ENCODE peak calls at places on chromosomes 2 and 18, in five cellular contexts. Z is CD8-positive, alpha-beta T cell; M is HAP-1; V is right lobe of liver; H is esophagus squamous epithelium. D is an unnamed sample. For H3K4me1, the result is how much of the 10 kb centered on the place peaks cover.

GRCh38 chr18:56351911-56352502 is 286.4 kb downstream of the TXNL1 start:
- DNase-seq in Z (no peak), M (no peak), V (no peak), H (no peak), D (no peak)

GRCh38 chr2:176428943-176429469 is 159.8 kb downstream of the MTX2 start:
- DNase-seq in Z (no peak), M (no peak), V (no peak), H (no peak), D (no peak)

GRCh38 chr2:150619607-150620330 is 132.3 kb upstream of the RND3 start:
- DNase-seq in Z (no peak), M (no peak), V (no peak), H (no peak), D (no peak)

GRCh38 chr2:241575624-241576292 is 17.2 kb downstream of the BOK start:
- DNase-seq in Z (no peak), M (no peak), V (peak), H (no peak), D (no peak)

GRCh38 chr2:134539946-134540345 is 178.9 kb downstream of the TMEM163 start:
- DNase-seq in Z (no peak), M (no peak), V (no peak), H (no peak), D (no peak)

GRCh38 chr2:166104084-166104483 is 23.7 kb downstream of the SCN1A start:
- DNase-seq in Z (no peak), M (no peak), V (no peak), H (no peak), D (no peak)

GRCh38 chr2:3111267-3111666 is 266.4 kb downstream of the EIPR1 start:
- DNase-seq in Z (no peak), M (no peak), V (no peak), H (no peak), D (no peak)

GRCh38 chr2:217248312-217248935 is 388.6 kb upstream of the TNP1 start:
- DNase-seq in Z (no peak), M (peak), V (no peak), H (no peak), D (peak)

GRCh38 chr2:142502402-142502801 is 371.6 kb upstream of the LRP1B start:
- DNase-seq in Z (no peak), M (no peak), V (no peak), H (no peak), D (no peak)

GRCh38 chr2:55771612-55772011 is 78.0 kb upstream of the PNPT1 start:
- DNase-seq in Z (no peak), M (no peak), V (no peak), H (no peak), D (no peak)

GRCh38 chr2:239316562-239317465 is 84.0 kb downstream of the HDAC4 start:
- DNase-seq in Z (no peak), M (no peak), V (peak), H (no peak), D (no peak)

GRCh38 chr2:97979894-97980293 is 15.9 kb downstream of the TMEM131 start:
- DNase-seq in Z (no peak), M (no peak), V (no peak), H (no peak), D (no peak)

GRCh38 chr2:6083131-6083530 is 390.9 kb downstream of the SOX11 start:
- DNase-seq in Z (no peak), M (no peak), V (no peak), H (no peak), D (no peak)

GRCh38 chr2:85255813-85256581 is 71.8 kb downstream of the TGOLN2 start:
- DNase-seq in Z (no peak), M (peak), V (no peak), H (no peak), D (no peak)

GRCh38 chr2:55061534-55062344 is 11.5 kb upstream of the RTN4 start:
- DNase-seq in Z (no peak), M (no peak), V (no peak), H (no peak), D (peak)

GRCh38 chr2:180614776-180615175 is 365.6 kb upstream of the UBE2E3 start:
- DNase-seq in Z (no peak), M (no peak), V (no peak), H (no peak), D (no peak)

GRCh38 chr2:230738924-230739323 is 26.3 kb downstream of the CAB39 start:
- DNase-seq in Z (no peak), M (no peak), V (no peak), H (no peak), D (no peak)

GRCh38 chr2:45890819-45891218 is 239.3 kb downstream of the PRKCE start:
- DNase-seq in Z (peak), M (no peak), V (no peak), H (no peak), D (no peak)

GRCh38 chr2:45888641-45889040 is 237.2 kb downstream of the PRKCE start:
- DNase-seq in Z (no peak), M (no peak), V (no peak), H (no peak), D (no peak)

GRCh38 chr2:45889620-45890019 is 238.1 kb downstream of the PRKCE start:
- DNase-seq in Z (no peak), M (no peak), V (no peak), H (no peak), D (no peak)

GRCh38 chr2:45889053-45889452 is 237.6 kb downstream of the PRKCE start:
- DNase-seq in Z (peak), M (peak), V (no peak), H (no peak), D (no peak)

GRCh38 chr2:45890094-45890646 is 238.7 kb downstream of the PRKCE start:
- DNase-seq in Z (no peak), M (no peak), V (no peak), H (no peak), D (no peak)
- H3K4me1 ChIP-seq in Z (under half), M (under half), V (under half), H (under half), D (under half)

DNA sequence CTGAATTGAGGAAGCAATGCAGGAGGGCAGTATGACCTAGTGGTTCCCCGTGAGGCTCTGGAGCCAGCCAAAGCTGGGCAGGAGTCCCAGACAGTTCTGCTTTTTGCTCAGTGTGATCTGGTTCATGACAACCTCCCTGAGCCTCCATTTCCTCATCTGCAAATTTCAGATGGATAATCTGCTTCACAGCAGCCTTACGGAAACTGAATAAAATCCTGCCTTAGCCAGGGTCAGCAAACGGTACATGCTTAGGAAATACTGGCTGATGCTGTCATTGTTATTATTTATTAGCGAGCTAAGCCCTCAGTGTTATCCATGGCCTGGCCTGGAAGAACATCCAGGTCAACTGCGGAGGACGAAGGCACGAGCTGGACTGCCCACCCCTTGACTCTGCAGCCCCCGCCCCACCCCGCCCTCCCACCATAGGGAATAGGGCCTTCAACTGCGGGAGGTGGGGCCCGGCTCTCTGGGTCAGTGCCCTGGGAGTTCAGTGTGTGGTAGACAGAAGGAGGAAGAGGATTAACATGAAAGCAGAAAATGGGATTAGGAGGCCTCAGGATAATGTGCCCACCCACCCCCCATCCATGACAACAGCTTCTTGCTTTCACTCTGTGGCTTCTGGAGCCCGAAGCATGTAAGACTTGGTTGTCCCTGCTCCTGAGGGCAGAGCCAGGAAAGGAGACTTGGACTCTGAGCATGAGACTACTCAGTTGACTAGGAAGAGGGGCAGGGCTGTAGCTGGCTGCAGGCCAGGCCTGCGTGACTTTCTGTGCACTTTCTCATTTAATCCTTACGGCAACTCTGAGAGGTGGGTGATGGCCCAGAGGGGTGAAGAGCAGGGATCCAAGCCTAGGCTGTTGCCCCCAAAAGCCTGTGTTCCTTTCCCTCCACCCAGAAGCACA is 13.1 kb downstream of the PKDCC start:
- DNase-seq in Z (no peak), M (peak), V (no peak), H (no peak), D (no peak)
- H3K4me1 ChIP-seq in Z (under half), M (under half), V (under half), H (under half), D (under half)

GRCh38 chr18:48785686-48786470 is 164.9 kb downstream of the SMAD7 start:
- DNase-seq in Z (no peak), M (no peak), V (peak), H (no peak), D (no peak)

GRCh38 chr18:48784654-48785053 is 166.1 kb downstream of the SMAD7 start:
- DNase-seq in Z (no peak), M (no peak), V (no peak), H (no peak), D (no peak)

GRCh38 chr18:48783616-48784520 is 166.9 kb downstream of the SMAD7 start:
- DNase-seq in Z (no peak), M (no peak), V (no peak), H (no peak), D (no peak)

GRCh38 chr18:48786621-48787522 is 163.9 kb downstream of the SMAD7 start:
- DNase-seq in Z (no peak), M (no peak), V (peak), H (no peak), D (no peak)

GRCh38 chr18:48785091-48785614 is 165.6 kb downstream of the SMAD7 start:
- DNase-seq in Z (no peak), M (no peak), V (peak), H (no peak), D (no peak)
- H3K4me1 ChIP-seq in Z (under half), M (under half), V (under half), H (under half), D (under half)

DNA sequence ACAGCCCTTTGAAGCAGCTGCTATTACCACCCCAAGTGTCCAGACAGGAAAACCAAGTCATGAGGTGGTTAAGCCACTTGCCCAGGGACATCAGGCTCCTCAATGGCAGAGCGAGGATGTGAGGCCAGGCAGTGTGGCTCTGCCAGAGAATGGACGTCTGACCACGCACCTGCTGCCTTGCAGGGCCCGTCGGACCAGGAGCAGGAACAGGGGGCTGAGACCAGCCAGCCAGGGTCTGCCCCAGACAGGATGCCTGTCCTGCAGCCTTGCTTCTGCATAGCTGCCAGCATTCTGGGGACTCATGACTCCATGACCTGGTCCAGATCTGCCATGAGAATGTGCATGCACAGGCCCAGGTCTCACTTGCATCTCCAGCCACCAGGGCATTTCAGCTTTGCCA is 52.0 kb downstream of the BCL2L11 start:
- DNase-seq in Z (no peak), M (no peak), V (no peak), H (no peak), D (no peak)
- H3K4me1 ChIP-seq in Z (under half), M (under half), V (under half), H (under half), D (under half)

DNA sequence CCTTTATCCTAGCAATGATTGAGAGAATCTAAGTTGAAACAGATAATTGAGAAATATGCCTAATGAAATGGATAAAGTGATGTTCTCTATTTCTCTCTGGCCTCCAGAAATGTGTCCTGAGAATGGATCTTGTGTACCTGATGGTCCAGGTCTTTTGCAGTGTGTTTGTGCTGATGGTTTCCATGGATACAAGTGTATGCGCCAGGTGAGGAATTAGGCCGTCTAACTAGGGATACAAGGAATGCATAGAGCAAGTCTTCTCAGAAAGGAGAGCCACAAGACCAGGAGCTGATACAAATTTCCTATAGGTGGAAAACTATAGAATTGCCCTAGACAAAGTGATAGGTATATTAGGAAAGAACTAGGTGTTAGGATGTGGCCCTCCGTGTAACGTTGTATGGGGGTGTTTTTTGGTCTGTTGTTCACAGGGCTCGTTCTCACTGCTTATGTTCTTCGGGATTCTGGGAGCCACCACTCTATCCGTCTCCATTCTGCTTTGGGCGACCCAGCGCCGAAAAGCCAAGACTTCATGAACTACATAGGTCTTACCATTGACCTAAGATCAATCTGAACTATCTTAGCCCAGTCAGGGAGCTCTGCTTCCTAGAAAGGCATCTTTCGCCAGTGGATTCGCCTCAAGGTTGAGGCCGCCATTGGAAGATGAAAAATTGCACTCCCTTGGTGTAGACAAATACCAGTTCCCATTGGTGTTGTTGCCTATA is 592 bp upstream of the CAD start:
- DNase-seq in Z (no peak), M (no peak), V (no peak), H (no peak), D (no peak)
- H3K4me1 ChIP-seq in Z (under half), M (under half), V (under half), H (under half), D (under half)

D was measured in lung.